ENCODE peak calls at places on chromosomes 2 and 18, in seven cellular contexts. M, B, Z, O, S, W and H are unnamed samples.

GRCh38 chr2:239287461-239287860 is 113.4 kb downstream of the HDAC4 start:
- DNase-seq in O (no peak), W (no peak), Z (no peak), M (peak), B (no peak), S (no peak), H (no peak)

GRCh38 chr2:176682278-176682677 is 413.0 kb downstream of the MTX2 start:
- DNase-seq in Z (no peak), O (no peak), W (peak), S (no peak), M (peak), B (no peak), H (no peak)

GRCh38 chr2:241869087-241869961 is at the start of gene RTP5:
- DNase-seq in B (no peak), S (no peak), M (no peak), O (no peak), Z (no peak), W (no peak), H (peak)

GRCh38 chr2:176187306-176188217 is 906 bp upstream of the HOXD1 start:
- DNase-seq in Z (no peak), O (no peak), S (no peak), B (peak), W (peak), M (no peak), H (peak)

GRCh38 chr2:141767051-141767450 is 363.8 kb downstream of the LRP1B start:
- DNase-seq in S (no peak), O (no peak), B (no peak), W (peak), Z (peak), M (peak), H (peak)

GRCh38 chr2:126707941-126708340 is 52.0 kb downstream of the GYPC start:
- DNase-seq in B (no peak), W (no peak), Z (no peak), M (no peak), O (no peak), S (no peak), H (no peak)

GRCh38 chr18:13564579-13564978 is 161.8 kb downstream of the FAM210A start:
- DNase-seq in Z (no peak), W (no peak), M (no peak), O (peak), B (peak), S (no peak), H (no peak)

GRCh38 chr2:36615214-36615613 is 17.2 kb upstream of the FEZ2 start:
- DNase-seq in M (peak), O (no peak), W (no peak), Z (peak), S (no peak), B (no peak), H (no peak)

GRCh38 chr2:70371753-70372152 is 69.9 kb upstream of the FAM136A start:
- DNase-seq in Z (peak), B (no peak), W (peak), O (no peak), M (peak), S (no peak), H (no peak)

GRCh38 chr2:48398285-48399135 is 131.4 kb upstream of the STON1 start:
- DNase-seq in B (peak), Z (peak), W (peak), M (no peak), S (no peak), O (no peak), H (no peak)

GRCh38 chr2:160558531-160558930 is 64.9 kb upstream of the RBMS1 start:
- DNase-seq in W (no peak), O (no peak), M (no peak), B (no peak), S (no peak), Z (no peak), H (no peak)

GRCh38 chr2:215552144-215552580 is 116.3 kb upstream of the FN1 start:
- DNase-seq in S (no peak), W (no peak), B (no peak), Z (no peak), M (no peak), O (no peak), H (no peak)

GRCh38 chr2:219701847-219702634 is 74.6 kb downstream of the SLC4A3 start:
- DNase-seq in Z (peak), W (peak), B (no peak), O (peak), M (peak), S (no peak), H (no peak)

GRCh38 chr2:128259585-128259984 is 59.1 kb downstream of the HS6ST1 start:
- DNase-seq in S (no peak), B (no peak), M (no peak), W (no peak), O (no peak), Z (no peak), H (no peak)

GRCh38 chr2:88227446-88227845 is 57.3 kb downstream of the THNSL2 start:
- DNase-seq in W (peak), B (no peak), S (no peak), M (no peak), Z (peak), O (no peak), H (no peak)

GRCh38 chr2:234289789-234290188 is 207.1 kb downstream of the ARL4C start:
- DNase-seq in O (no peak), S (no peak), B (no peak), Z (peak), W (peak), M (peak), H (no peak)